ENCODE peak calls at places on chromosomes 13 and 19, in four cellular contexts. A is GM12878, Z is breast epithelium, F is transverse colon. Y is an unnamed sample.
A peak's percentile ranks its signal among the peaks of the same experiment; 100 is the strongest.

GRCh38 chr19:54674021-54674617 is 11.3 kb downstream of the LILRB4 start:
- DNase-seq in Z (no peak), F (no peak), A (no peak), Y (no peak)

GRCh38 chr13:112837371-112838037 is 131.5 kb upstream of the MCF2L start:
- DNase-seq in A (no peak), Z (no peak), F (no peak), Y (no peak)

GRCh38 chr13:23680836-23681235 is 110.6 kb downstream of the TNFRSF19 start:
- DNase-seq in Z (no peak), A (no peak), F (no peak), Y (no peak)

GRCh38 chr13:26230703-26231102 is 8.6 kb upstream of the RNF6 start:
- DNase-seq in F (no peak), Z (no peak), A (no peak), Y (no peak)

GRCh38 chr19:709965-710714 is 1.4 kb downstream of the PALM start:
- DNase-seq in A (no peak), Z (no peak), F (no peak), Y (no peak)

GRCh38 chr13:28867564-28867963 is 47.4 kb downstream of the MTUS2 start:
- DNase-seq in Z (no peak), F (no peak), A (no peak), Y (no peak)

GRCh38 chr13:50052478-50052877 is 37.2 kb downstream of the KCNRG start:
- DNase-seq in A (no peak), Z (no peak), F (no peak), Y (no peak)

GRCh38 chr13:97258801-97259200 is 36.7 kb downstream of the MBNL2 start:
- DNase-seq in A (no peak), F (no peak), Z (no peak), Y (no peak)

GRCh38 chr13:21548577-21548976 is 55.4 kb downstream of the MICU2 start:
- DNase-seq in A (no peak), F (no peak), Z (no peak), Y (no peak)

GRCh38 chr19:10286803-10287737 is at the start of gene ICAM4:
- DNase-seq in Z (no peak), A (no peak), F (peak; percentile 48), Y (no peak)

GRCh38 chr13:107466326-107466725 is 749.0 kb downstream of the LIG4 start:
- DNase-seq in F (no peak), Z (no peak), A (no peak), Y (no peak)

GRCh38 chr19:10797541-10798256 is 38.3 kb downstream of the TMED1 start:
- DNase-seq in F (no peak), A (peak; percentile 74), Z (no peak), Y (no peak)

GRCh38 chr13:30151398-30151797 is 156.0 kb downstream of the KATNAL1 start:
- DNase-seq in Z (no peak), A (no peak), F (no peak), Y (no peak)

GRCh38 chr13:37775871-37776270 is 93.7 kb downstream of the TRPC4 start:
- DNase-seq in F (no peak), A (no peak), Z (no peak), Y (no peak)

GRCh38 chr19:38004505-38005223 is 97.7 kb downstream of the SIPA1L3 start:
- DNase-seq in Z (peak; percentile 82), F (peak; percentile 67), A (peak; percentile 95), Y (peak; percentile 93)

GRCh38 chr13:38657191-38657590 is 29.7 kb upstream of the FREM2 start:
- DNase-seq in Z (no peak), F (no peak), A (no peak), Y (no peak)

GRCh38 chr13:40371531-40372125 is 294.8 kb downstream of the FOXO1 start:
- DNase-seq in Z (no peak), F (no peak), A (no peak), Y (no peak)

GRCh38 chr13:105541565-105541964 is 993.9 kb downstream of the EFNB2 start:
- DNase-seq in Z (no peak), F (no peak), A (no peak), Y (no peak)

GRCh38 chr13:107669356-107669755 is 546.0 kb downstream of the LIG4 start:
- DNase-seq in Z (no peak), F (no peak), A (no peak), Y (no peak)

DNA sequence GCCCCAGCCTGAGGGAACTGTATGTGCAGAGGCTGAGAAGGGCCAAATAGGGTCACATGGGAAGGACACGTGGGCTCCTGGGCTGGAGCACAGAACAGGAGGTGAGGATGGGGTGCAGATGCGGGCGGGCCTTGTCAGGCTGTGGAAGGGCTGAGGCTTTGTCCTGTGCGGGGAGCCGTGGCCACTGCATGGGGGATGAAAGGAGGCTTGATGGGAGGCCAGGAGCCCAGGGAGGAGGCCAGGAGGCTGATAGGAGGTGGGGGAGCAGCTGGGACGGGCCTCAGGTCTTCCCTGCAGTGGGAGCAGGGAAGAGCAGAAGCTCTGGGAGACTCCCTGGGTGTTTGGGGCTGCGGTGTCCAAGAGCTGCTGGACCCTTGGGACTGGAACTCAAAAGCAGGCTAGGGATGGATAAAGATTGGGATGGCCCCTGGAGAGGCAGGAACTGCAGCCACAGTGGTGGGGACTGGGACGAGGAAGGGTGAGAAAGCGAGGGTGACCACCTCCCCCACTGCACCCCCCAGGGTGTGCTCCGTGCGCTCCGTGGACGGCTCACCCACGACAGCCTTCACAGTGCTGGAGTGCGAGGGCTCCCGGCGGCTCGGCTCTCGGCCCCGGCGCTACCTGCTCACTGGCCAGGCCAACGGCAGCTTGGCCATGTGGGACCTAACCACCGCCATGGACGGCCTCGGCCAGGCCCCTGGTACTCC is 11.3 kb upstream of the LTBP4 start:
- DNase-seq in F (no peak), Z (no peak), A (no peak), Y (no peak)
- TF ChIP-seq POLR2AphosphoS5 in F (no peak), Z (no peak), A (no peak), Y (no peak)

GRCh38 chr19:3975144-3975543 is 4.2 kb upstream of the DAPK3 start:
- DNase-seq in F (no peak), A (no peak), Z (no peak), Y (no peak)
- H3K36me3 ChIP-seq in F (peaks cover 46% of the 10 kb centered on the region), A (peaks cover 40% of the 10 kb centered on the region), Z (peaks cover 15% of the 10 kb centered on the region), Y (peaks cover 38% of the 10 kb centered on the region)

DNA sequence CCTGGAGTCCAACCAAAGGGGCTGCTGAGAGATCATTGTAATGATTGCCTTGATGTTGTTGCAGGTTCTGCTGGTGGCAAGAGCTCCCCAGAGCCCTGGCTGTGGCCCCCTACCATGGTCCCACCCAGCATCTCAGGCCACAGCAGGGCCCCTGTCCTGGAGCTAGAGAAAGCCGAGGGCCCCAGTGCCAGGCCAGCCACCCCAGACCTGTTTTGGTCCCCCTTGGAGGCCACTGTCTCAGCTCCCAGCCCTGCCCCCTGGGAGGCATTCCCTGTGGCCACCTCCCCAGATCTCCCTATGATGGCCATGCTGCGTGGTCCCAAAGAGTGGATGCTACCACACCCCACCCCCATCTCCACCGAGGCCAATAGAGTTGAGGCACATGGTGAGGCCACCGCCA is 15.5 kb downstream of the NCAN start:
- DNase-seq in Z (no peak), F (no peak), A (no peak), Y (no peak)
- H3K4me3 ChIP-seq in Z (no peak overlapping the region), F (no peak overlapping the region), A (no peak overlapping the region), Y (no peak overlapping the region)

DNA sequence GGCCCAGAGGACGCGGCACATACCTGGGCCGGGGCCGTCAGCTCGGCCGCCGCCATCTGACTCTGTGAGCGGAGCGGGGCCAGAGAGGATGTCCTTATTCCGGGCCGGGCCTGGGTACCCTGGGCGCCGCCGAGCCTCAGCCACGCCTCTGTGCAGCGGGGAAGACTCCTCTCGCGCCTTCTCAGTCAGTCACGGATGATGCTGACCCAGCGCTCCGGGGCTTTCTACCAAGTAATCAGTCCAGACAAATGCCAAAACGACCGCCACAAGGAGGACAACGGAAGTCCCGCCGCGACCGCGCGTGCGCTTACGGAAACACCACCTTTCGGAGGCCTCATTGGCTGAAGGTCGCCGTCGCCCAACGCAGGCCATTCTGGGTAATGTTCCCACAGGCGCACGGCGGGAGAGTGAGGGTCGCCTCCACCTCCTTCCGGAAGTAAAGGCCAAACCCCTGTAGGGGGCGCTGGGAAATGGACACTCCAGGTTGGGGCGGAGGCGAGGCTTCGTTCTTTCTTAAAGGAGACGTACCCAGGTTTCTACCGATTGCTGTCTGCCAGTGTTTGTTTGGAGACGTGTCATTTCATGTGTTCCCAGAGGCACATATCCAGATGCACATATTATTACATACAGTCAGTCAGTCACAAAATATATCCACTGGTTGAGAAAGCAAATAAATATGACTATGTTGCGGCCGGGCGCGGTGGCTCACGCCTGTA is at the start of gene ZNF256:
- DNase-seq in Z (peak; percentile 97), F (peak; percentile 94), A (peak; percentile 69), Y (peak; percentile 92)
- TF ChIP-seq POLR2AphosphoS5 in Z (peak; percentile 73), F (peak; percentile 73), A (peak; percentile 67), Y (peak; percentile 95)

GRCh38 chr19:33808399-33808798 is 11.7 kb downstream of the KCTD15 start:
- DNase-seq in Z (no peak), F (no peak), A (no peak), Y (no peak)
- H3K36me3 ChIP-seq in Z (no peaks in the 10 kb centered on the region), F (no peaks in the 10 kb centered on the region), A (no peaks in the 10 kb centered on the region), Y (no peaks in the 10 kb centered on the region)

DNA sequence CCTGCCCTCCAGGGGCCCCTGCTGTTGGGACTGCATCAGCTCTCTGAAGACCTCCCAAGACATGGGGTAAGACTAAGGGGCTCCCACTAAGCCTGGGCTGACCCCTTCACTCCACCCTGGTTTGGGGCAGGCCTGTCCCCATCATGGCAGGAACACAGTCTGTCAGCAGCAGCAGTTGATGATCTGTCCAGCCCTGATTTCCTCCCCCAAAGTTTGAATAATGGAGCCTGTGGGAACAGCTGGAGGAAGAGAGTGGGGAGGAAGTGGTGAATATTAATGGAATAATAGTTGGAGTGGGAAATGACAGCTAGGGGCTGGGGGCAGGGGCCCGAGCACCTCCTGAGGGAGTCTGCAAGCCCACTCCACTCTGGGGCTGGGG is 1.3 kb upstream of the B3GNT8 start:
- DNase-seq in F (no peak), A (no peak), Z (no peak), Y (no peak)
- H3K4me3 ChIP-seq in F (peak overlapping the region; percentile 68), A (no peak overlapping the region), Z (peak overlapping the region; percentile 76), Y (no peak overlapping the region)

GRCh38 chr19:35843676-35844481 is 8.4 kb downstream of the NPHS1 start:
- DNase-seq in F (peak; percentile 33), Z (no peak), A (no peak), Y (no peak)
- TF ChIP-seq POLR2AphosphoS5 in F (no peak), Z (no peak), A (no peak), Y (no peak)

GRCh38 chr19:45769054-45769782 is at the start of gene SIX5:
- DNase-seq in A (peak; percentile 89), F (peak; percentile 99), Z (peak; percentile 99), Y (peak; percentile 97)
- H3K36me3 ChIP-seq in A (no peaks in the 10 kb centered on the region), F (no peaks in the 10 kb centered on the region), Z (no peaks in the 10 kb centered on the region), Y (no peaks in the 10 kb centered on the region)

GRCh38 chr19:12796146-12797071 is 5.1 kb downstream of the JUNB start:
- DNase-seq in F (peak; percentile 85), A (no peak), Z (no peak), Y (peak; percentile 66)

GRCh38 chr19:12793290-12794195 is 2.3 kb downstream of the JUNB start:
- DNase-seq in A (peak; percentile 81), Z (peak; percentile 94), F (peak; percentile 95), Y (peak; percentile 94)

GRCh38 chr19:12792853-12793289 is 1.6 kb downstream of the JUNB start:
- DNase-seq in Z (no peak), A (no peak), F (peak; percentile 57), Y (no peak)

GRCh38 chr19:12794196-12794921 is 3.1 kb downstream of the JUNB start:
- DNase-seq in A (no peak), F (no peak), Z (no peak), Y (no peak)

DNA sequence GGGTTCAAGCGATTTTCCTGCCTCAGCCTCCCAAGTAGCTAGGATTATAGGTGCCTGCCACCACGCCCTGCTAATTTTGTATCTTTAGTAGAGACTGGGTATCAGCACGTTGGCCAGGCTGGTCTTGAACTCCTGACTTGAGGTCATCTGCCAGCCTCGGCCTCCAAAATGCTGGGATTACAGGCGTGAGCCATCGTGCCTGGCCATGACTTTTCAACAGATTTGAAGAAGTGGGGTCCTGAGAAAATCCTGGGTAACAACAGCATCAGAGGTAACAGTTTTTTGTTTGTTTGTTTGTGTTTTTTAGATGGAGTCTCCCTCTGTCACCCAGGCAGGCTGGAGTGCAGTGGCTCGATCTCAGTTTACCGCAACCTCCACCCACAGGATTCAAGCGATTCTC is 3.6 kb downstream of the JUNB start:
- DNase-seq in F (no peak), A (no peak), Z (no peak), Y (no peak)
- H3K4me3 ChIP-seq in F (no peak overlapping the region), A (no peak overlapping the region), Z (no peak overlapping the region), Y (no peak overlapping the region)

Y was measured in prostate gland.